ENCODE peak calls at places on chromosomes 7 and 10, in eight cellular contexts. R is amygdala; J is NCI-H446 treated with DMSO at 0.1 percent for 48 hours; Y is caudate nucleus; L is fibroblast of the aortic adventitia; H is activated CD8-positive, alpha-beta memory T cell treated with anti-CD3 and anti-CD28 coated beads for 4 hours; X is T1000; V is CD4-positive, CD25-positive, alpha-beta regulatory T cell. Z is an unnamed sample.

GRCh38 chr10:97598407-97599271 is 9.1 kb downstream of the C10orf62 start:
- DNase-seq in R (no peak), J (no peak), Y (no peak), L (no peak), H (no peak), X (no peak), V (no peak), Z (no peak)

GRCh38 chr10:2980791-2981360 is 86.5 kb upstream of the PFKP start:
- DNase-seq in R (no peak), J (no peak), Y (no peak), L (peak; percentile 25), H (no peak), X (no peak), V (no peak), Z (no peak)

GRCh38 chr10:21534611-21535493 is 820 bp downstream of the MLLT10 start:
- DNase-seq in R (peak; percentile 66), J (no peak), Y (peak; percentile 34), L (no peak), H (no peak), X (peak; percentile 97), V (no peak), Z (no peak)

GRCh38 chr10:98472171-98472570 is 25.4 kb upstream of the HPS1 start:
- DNase-seq in R (no peak), J (no peak), Y (no peak), L (no peak), H (no peak), X (no peak), V (no peak), Z (no peak)

GRCh38 chr7:42156541-42156865 is 80.5 kb downstream of the GLI3 start:
- DNase-seq in R (no peak), J (no peak), Y (no peak), L (no peak), H (no peak), X (no peak), V (no peak), Z (no peak)

GRCh38 chr7:31690892-31691291 is 3.9 kb downstream of the PPP1R17 start:
- DNase-seq in R (no peak), J (no peak), Y (no peak), L (no peak), H (no peak), X (no peak), V (no peak), Z (no peak)

GRCh38 chr7:113217314-113217713 is 99.0 kb upstream of the SMIM30 start:
- DNase-seq in R (no peak), J (peak; percentile 29), Y (no peak), L (no peak), H (no peak), X (no peak), V (no peak), Z (no peak)

GRCh38 chr7:45455662-45456061 is 118.5 kb upstream of the ADCY1 start:
- DNase-seq in R (no peak), J (no peak), Y (no peak), L (no peak), H (no peak), X (no peak), V (no peak), Z (no peak)

GRCh38 chr10:78150756-78151155 is 117.1 kb downstream of the RPS24 start:
- DNase-seq in R (no peak), J (no peak), Y (no peak), L (no peak), H (no peak), X (no peak), V (no peak), Z (no peak)

GRCh38 chr7:47758546-47758945 is 176.6 kb upstream of the TNS3 start:
- DNase-seq in R (no peak), J (no peak), Y (no peak), L (no peak), H (no peak), X (no peak), V (no peak), Z (no peak)

GRCh38 chr7:129786179-129786514 is 166.6 kb downstream of the UBE2H start:
- DNase-seq in R (no peak), J (no peak), Y (no peak), L (no peak), H (no peak), X (no peak), V (no peak), Z (no peak)

GRCh38 chr7:88546808-88547207 is 212.7 kb upstream of the ZNF804B start:
- DNase-seq in R (no peak), J (peak; percentile 12), Y (no peak), L (no peak), H (no peak), X (no peak), V (no peak), Z (no peak)

GRCh38 chr7:156175003-156175402 is 362.7 kb upstream of the SHH start:
- DNase-seq in R (no peak), J (no peak), Y (no peak), L (no peak), H (no peak), X (no peak), V (no peak), Z (no peak)

GRCh38 chr7:53744361-53744760 is 708.9 kb downstream of the POM121L12 start:
- DNase-seq in R (no peak), J (no peak), Y (no peak), L (no peak), H (no peak), X (no peak), V (no peak), Z (no peak)

GRCh38 chr10:79471776-79472175 is 26.4 kb upstream of the ZCCHC24 start:
- DNase-seq in R (no peak), J (no peak), Y (no peak), L (no peak), H (no peak), X (no peak), V (no peak), Z (no peak)

Z was measured in dorsolateral prefrontal cortex.